ENCODE peak calls at places on chromosome 19, in five cellular contexts. K is fibroblast of mammary gland; H is stimulated activated CD4-positive, alpha-beta T cell treated with anti-CD3 and anti-CD28 coated beads, Interleukin-15, amount 100 ng/mL, for 1 hour; Z is fibroblast of lung; O is dermis blood vessel endothelial cell. I is an unnamed sample.

GRCh38 chr19:4689403-4689802 is 19.3 kb upstream of the MYDGF start:
- DNase-seq in K (no peak), H (no peak), Z (no peak), O (no peak), I (no peak)

GRCh38 chr19:33547676-33548075 is 26.1 kb upstream of the PEPD start:
- DNase-seq in K (no peak), H (no peak), Z (no peak), O (no peak), I (no peak)

GRCh38 chr19:13208131-13208963 is 58.1 kb downstream of the IER2 start:
- DNase-seq in K (peak), H (peak), Z (peak), O (peak), I (no peak)

GRCh38 chr19:45613926-45614725 is 12.1 kb upstream of the GPR4 start:
- DNase-seq in K (peak), H (no peak), Z (peak), O (peak), I (no peak)

GRCh38 chr19:57374179-57374578 is 10.8 kb downstream of the TRAPPC2B start:
- DNase-seq in K (no peak), H (no peak), Z (no peak), O (no peak), I (no peak)

GRCh38 chr19:5987077-5987818 is 9.3 kb upstream of the RANBP3 start:
- DNase-seq in K (peak), H (peak), Z (peak), O (peak), I (peak)

GRCh38 chr19:45344621-45345505 is 4.3 kb downstream of the KLC3 start:
- DNase-seq in K (no peak), H (no peak), Z (no peak), O (no peak), I (no peak)

GRCh38 chr19:48230555-48231129 is 25.1 kb downstream of the CARD8 start:
- DNase-seq in K (no peak), H (no peak), Z (no peak), O (no peak), I (no peak)

GRCh38 chr19:40413291-40413994 is at the start of gene PRX:
- DNase-seq in K (no peak), H (no peak), Z (no peak), O (no peak), I (no peak)

GRCh38 chr19:49497047-49497789 is 984 bp downstream of the RPS11 start:
- DNase-seq in K (peak), H (peak), Z (peak), O (peak), I (no peak)

GRCh38 chr19:12843999-12844732 is 5.9 kb downstream of the MAST1 start:
- DNase-seq in K (no peak), H (no peak), Z (no peak), O (no peak), I (no peak)

GRCh38 chr19:15825753-15826152 is 10.3 kb upstream of the OR10H1 start:
- DNase-seq in K (no peak), H (no peak), Z (no peak), O (no peak), I (no peak)

GRCh38 chr19:41995959-41996797 is 2.1 kb upstream of the ATP1A3 start:
- DNase-seq in K (no peak), H (no peak), Z (no peak), O (no peak), I (no peak)

GRCh38 chr19:46435009-46435408 is 6.3 kb upstream of the PNMA8C start:
- DNase-seq in K (no peak), H (no peak), Z (no peak), O (no peak), I (no peak)

GRCh38 chr19:47778954-47779351 is 450 bp downstream of the SELENOW start:
- DNase-seq in K (peak), H (no peak), Z (peak), O (peak), I (no peak)

GRCh38 chr19:1156305-1156801 is 17.7 kb downstream of the SBNO2 start:
- DNase-seq in K (peak), H (no peak), Z (peak), O (no peak), I (no peak)

GRCh38 chr19:9445037-9445436 is 9.7 kb upstream of the ZNF266 start:
- DNase-seq in K (no peak), H (no peak), Z (no peak), O (no peak), I (no peak)

GRCh38 chr19:40274585-40275544 is 10.3 kb downstream of the AKT2 start:
- DNase-seq in K (no peak), H (no peak), Z (no peak), O (no peak), I (no peak)

I was measured in mesothelial cell of epicardium.